ENCODE peak calls at places on chromosomes 11 and 22, in nine cellular contexts. E, V, I, Z, H, A, L, G and Y are unnamed samples.

GRCh38 chr11:18203723-18204122 is 31.1 kb downstream of the MRGPRX4 start:
- DNase-seq in I (no peak), V (peak; percentile 65), G (no peak), E (no peak), Z (peak; percentile 24), H (no peak), A (peak; percentile 18), L (peak; percentile 26), Y (peak; percentile 23)

GRCh38 chr11:113562576-113562975 is 87.4 kb upstream of the DRD2 start:
- DNase-seq in H (no peak), I (no peak), L (no peak), Z (no peak), G (no peak), V (no peak), A (no peak), E (no peak), Y (no peak)

GRCh38 chr11:121795206-121795605 is 320.8 kb downstream of the BLID start:
- DNase-seq in H (no peak), L (no peak), I (no peak), G (no peak), E (no peak), Z (no peak), V (no peak), A (no peak), Y (no peak)

GRCh38 chr22:49577168-49578060 is 250.3 kb downstream of the BRD1 start:
- DNase-seq in L (no peak), A (no peak), G (no peak), E (no peak), H (no peak), Z (no peak), V (no peak), I (no peak), Y (no peak)

GRCh38 chr11:43933608-43934358 is 8.7 kb upstream of the C11orf96 start:
- DNase-seq in H (no peak), A (no peak), G (no peak), V (no peak), E (no peak), Z (no peak), I (no peak), L (no peak), Y (no peak)

GRCh38 chr11:95920460-95921105 is 3.3 kb downstream of the MTMR2 start:
- DNase-seq in V (no peak), H (no peak), L (no peak), I (no peak), A (peak; percentile 18), G (no peak), E (no peak), Z (no peak), Y (no peak)

GRCh38 chr22:39967996-39968968 is 8.1 kb downstream of the TMA7B start:
- DNase-seq in E (peak; percentile 61), Z (no peak), L (no peak), H (no peak), I (peak; percentile 26), V (no peak), G (no peak), A (no peak), Y (no peak)

GRCh38 chr11:121415861-121416260 is 36.3 kb upstream of the SORL1 start:
- DNase-seq in I (peak; percentile 30), L (no peak), Z (peak; percentile 34), E (peak; percentile 29), V (no peak), A (peak; percentile 21), H (no peak), G (no peak), Y (no peak)

GRCh38 chr22:46052801-46053562 is 76.0 kb upstream of the WNT7B start:
- DNase-seq in I (peak; percentile 49), L (no peak), V (no peak), E (peak; percentile 86), Z (peak; percentile 73), A (no peak), G (peak; percentile 67), H (no peak), Y (no peak)

GRCh38 chr11:10490398-10491232 is 35.6 kb downstream of the AMPD3 start:
- DNase-seq in V (peak; percentile 91), G (no peak), E (peak; percentile 79), Z (peak; percentile 99), A (peak; percentile 16), I (peak; percentile 78), H (no peak), L (peak; percentile 87), Y (no peak)

DNA sequence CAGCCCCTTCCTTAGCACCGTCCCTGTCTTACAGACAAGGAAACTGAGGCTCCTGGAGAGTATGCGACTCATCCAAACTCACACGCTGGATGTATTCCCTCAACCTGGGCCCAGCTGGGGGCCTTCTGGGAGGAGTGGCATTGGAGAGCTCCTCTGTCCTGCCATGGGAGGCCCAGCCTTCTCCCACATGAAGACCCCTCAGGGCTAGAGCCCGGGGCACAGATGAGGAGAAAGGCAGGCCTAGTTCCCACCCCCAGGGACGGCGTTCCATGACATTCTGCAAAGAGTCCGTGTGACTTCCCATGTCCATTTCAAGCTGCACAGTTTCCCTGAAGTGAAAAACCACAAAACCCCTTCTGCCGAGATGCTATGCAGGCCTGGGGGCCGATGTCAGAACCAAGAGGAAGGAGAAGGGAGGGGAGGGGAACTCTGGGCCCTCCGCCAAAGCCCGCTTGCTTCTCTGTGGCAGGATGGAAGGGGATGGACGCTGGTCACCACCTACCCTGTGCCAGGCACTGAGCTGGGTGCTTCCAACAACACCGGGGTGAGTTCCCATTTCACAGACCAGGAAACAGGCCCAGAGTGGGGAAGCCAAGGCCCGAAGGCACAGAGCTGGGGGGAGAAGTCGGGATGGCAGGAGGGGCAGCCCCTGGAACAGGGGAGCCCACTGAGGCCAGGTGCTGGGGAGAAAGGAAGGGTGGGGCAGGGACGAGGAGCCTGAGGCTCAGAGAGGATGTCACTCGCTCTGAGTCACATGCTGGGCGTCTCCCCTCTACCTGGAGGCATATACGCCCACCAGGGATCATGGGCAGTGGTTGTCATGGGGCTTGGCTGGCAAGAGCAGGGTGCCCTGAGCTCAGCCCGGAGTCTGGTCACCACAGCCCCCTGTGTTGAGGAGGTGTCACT is 15.7 kb downstream of the RAC2 start:
- DNase-seq in I (no peak), L (no peak), A (no peak), Z (peak; percentile 58), H (no peak), G (no peak), V (no peak), E (peak; percentile 63), Y (no peak)
- TF ChIP-seq POLR2A in I (no peak), L (no peak), A (no peak), Z (no peak), H (peak; percentile 48), G (no peak), V (no peak), E (no peak), Y (no peak)

DNA sequence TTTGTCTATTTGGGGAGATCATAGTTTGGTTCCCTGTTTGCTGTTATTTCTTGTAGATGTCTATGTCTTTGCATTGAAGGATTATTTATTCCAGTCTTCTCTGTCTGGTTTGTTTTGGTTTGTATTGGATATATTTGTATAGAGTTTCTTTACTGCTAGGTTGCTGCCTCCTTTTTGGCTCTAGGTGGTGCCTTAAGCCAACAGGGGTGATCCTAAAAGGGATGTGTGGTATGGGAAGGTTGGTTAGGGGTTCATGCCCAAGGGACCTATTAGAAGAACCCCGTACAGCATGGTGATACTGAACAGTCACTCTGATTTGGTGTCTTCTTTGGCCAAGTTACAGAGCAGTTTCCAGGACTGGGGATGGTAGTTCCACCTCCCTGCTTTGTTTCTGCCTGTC is 36.4 kb upstream of the PGR start:
- DNase-seq in V (no peak), L (no peak), G (no peak), A (no peak), I (no peak), Z (no peak), H (no peak), E (no peak), Y (no peak)
- TF ChIP-seq POLR2A in V (no peak), L (no peak), G (no peak), A (no peak), I (no peak), Z (no peak), H (no peak), E (no peak), Y (no peak)

GRCh38 chr11:93005239-93005638 is 35.8 kb downstream of the MTNR1B start:
- DNase-seq in V (no peak), A (no peak), E (no peak), H (no peak), I (no peak), G (no peak), Z (peak; percentile 2), L (no peak), Y (no peak)
- TF ChIP-seq POLR2A in V (no peak), A (no peak), E (no peak), H (no peak), I (no peak), G (no peak), Z (no peak), L (no peak), Y (no peak)

GRCh38 chr22:28795071-28795693 is 5.2 kb downstream of the XBP1 start:
- DNase-seq in E (no peak), L (no peak), H (no peak), V (no peak), A (no peak), G (no peak), Z (no peak), I (no peak), Y (no peak)
- TF ChIP-seq POLR2A in E (no peak), L (no peak), H (no peak), V (no peak), A (no peak), G (no peak), Z (no peak), I (no peak), Y (no peak)